ENCODE peak calls at places on chromosomes 4 and X, in four cellular contexts. R is stimulated activated CD8-positive, alpha-beta memory T cell treated with anti-CD3 and anti-CD28 coated beads, Interleukin-4, amount 100 ng/mL, for 24 hours; J is kidney tubule cell; Y is hippocampal formation. H is an unnamed sample.

GRCh38 chrX:153689654-153690465 is 2.1 kb downstream of the SLC6A8 start:
- DNase-seq in R (no peak), Y (no peak), J (peak), H (no peak)

GRCh38 chrX:105882581-105883275 is 60.4 kb downstream of the NRK start:
- DNase-seq in Y (no peak), R (no peak), J (no peak), H (no peak)

GRCh38 chr4:151690884-151691283 is 69.9 kb downstream of the GATB start:
- DNase-seq in J (no peak), Y (no peak), R (no peak), H (no peak)

GRCh38 chrX:132623307-132623706 is 134.5 kb upstream of the MBNL3 start:
- DNase-seq in J (no peak), Y (no peak), R (no peak), H (no peak)

GRCh38 chrX:39144323-39144722 is 343.1 kb downstream of the MID1IP1 start:
- DNase-seq in J (no peak), R (no peak), Y (no peak), H (no peak)

GRCh38 chrX:24485976-24486680 is 21.0 kb downstream of the PDK3 start:
- DNase-seq in Y (no peak), J (no peak), R (no peak), H (no peak)

GRCh38 chr4:7447236-7447635 is 12.5 kb upstream of the PSAPL1 start:
- DNase-seq in R (no peak), Y (no peak), J (no peak), H (no peak)

GRCh38 chr4:155828628-155829027 is 37.4 kb downstream of the ASIC5 start:
- DNase-seq in R (no peak), J (no peak), Y (no peak), H (no peak)

H was measured in stimulated activated naive B cell treated with anti-CD40 and anti-IgM and Interleukin-4, amounts not matched to agents 10 μg/mL and 1 μg/mL and 100 μg/mL, for 72 hours.